ENCODE peak calls at places on chromosomes 12 and 14, in four cellular contexts. E, L, W and N are unnamed samples.

GRCh38 chr12:28489256-28489655 is 299.0 kb downstream of the CCDC91 start:
- DNase-seq in L (no peak), W (no peak), E (no peak), N (no peak)

GRCh38 chr14:54316652-54317051 is 80.2 kb upstream of the CDKN3 start:
- DNase-seq in E (no peak), L (no peak), W (no peak), N (no peak)

GRCh38 chr12:119372540-119372939 is 38.0 kb downstream of the CCDC60 start:
- DNase-seq in L (no peak), E (no peak), W (no peak), N (no peak)

GRCh38 chr14:25658988-25659387 is 609.0 kb upstream of the STXBP6 start:
- DNase-seq in L (no peak), W (no peak), E (no peak), N (no peak)

GRCh38 chr14:24708684-24709083 is 74.7 kb upstream of the GZMB start:
- DNase-seq in L (no peak), E (no peak), W (no peak), N (no peak)

GRCh38 chr14:72169521-72169920 is 237.3 kb downstream of the RGS6 start:
- DNase-seq in E (no peak), W (peak), L (no peak), N (no peak)

GRCh38 chr14:74507085-74507484 is 13.5 kb downstream of the ISCA2 start:
- DNase-seq in L (no peak), W (no peak), E (no peak), N (no peak)

GRCh38 chr12:67068773-67069450 is 200.2 kb upstream of the CAND1 start:
- DNase-seq in L (no peak), E (peak), W (peak), N (peak)

GRCh38 chr12:120264086-120264485 is 1.4 kb downstream of the PXN start:
- DNase-seq in L (no peak), W (no peak), E (no peak), N (no peak)

GRCh38 chr12:86091676-86092075 is 164.5 kb downstream of the MGAT4C start:
- DNase-seq in L (no peak), E (no peak), W (no peak), N (no peak)

GRCh38 chr12:24087294-24087693 is 137.8 kb upstream of the SOX5 start:
- DNase-seq in W (no peak), L (no peak), E (no peak), N (no peak)

GRCh38 chr12:6318440-6318879 is 8.0 kb downstream of the PLEKHG6 start:
- DNase-seq in W (no peak), E (no peak), L (no peak), N (no peak)
- H3K4me2 ChIP-seq in W (no peak), E (no peak), L (no peak), N (no peak)

DNA sequence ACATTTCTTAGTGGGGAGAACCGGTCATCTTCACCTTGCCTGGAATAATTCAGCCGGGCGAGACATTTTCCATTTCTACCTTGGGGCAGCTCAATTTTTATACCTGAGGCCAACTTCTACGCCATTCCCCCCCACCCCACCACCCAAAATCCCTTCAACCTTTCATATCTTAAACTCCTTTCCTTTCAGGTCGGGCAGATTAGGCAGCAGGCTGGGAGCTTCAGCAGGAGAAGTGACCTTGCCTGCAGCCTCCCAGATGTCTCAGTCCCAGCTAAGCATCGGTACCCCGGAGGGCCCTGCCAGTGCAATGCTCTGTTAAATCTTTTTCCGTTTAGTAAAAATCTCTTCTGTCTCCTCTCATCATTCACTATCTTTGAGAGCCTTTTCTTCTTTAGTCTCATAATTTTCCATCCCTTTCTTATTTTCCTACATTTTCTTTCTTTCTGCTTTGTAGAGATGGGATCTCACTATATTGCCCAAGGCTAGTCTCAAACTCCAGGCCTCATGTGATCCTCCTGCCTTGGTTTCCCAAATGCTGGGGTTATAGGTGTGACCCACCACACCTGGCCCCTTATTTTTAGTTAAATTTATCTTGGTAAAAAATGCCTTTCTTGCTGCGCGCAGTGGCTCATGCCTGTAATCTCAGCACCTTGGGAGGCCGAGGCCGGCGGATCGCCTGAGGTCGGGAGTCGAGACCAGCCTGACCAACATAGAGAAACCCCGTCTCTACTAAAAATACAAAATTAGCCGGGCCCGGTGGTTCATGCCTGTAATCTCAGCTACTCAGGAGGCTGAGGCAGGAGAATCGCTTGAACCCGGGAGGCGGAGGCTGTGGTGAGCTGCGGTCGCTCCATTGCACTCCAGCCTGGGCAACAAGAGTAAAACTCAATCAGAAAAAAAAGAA is 1.2 kb downstream of the SLC2A3 start:
- DNase-seq in L (no peak), W (no peak), E (no peak), N (no peak)
- TF ChIP-seq CBX5 in L (no peak), W (no peak), E (no peak), N (no peak)

GRCh38 chr14:99724939-99725773 is 41.1 kb downstream of the CYP46A1 start:
- DNase-seq in L (no peak), E (no peak), W (no peak), N (no peak)

GRCh38 chr14:99721792-99722516 is 37.9 kb downstream of the CYP46A1 start:
- DNase-seq in L (no peak), E (no peak), W (no peak), N (no peak)

GRCh38 chr14:99724196-99724891 is 40.2 kb downstream of the CYP46A1 start:
- DNase-seq in L (no peak), W (no peak), E (no peak), N (no peak)

GRCh38 chr14:99720941-99721791 is 37.1 kb downstream of the CYP46A1 start:
- DNase-seq in L (no peak), E (no peak), W (no peak), N (no peak)

DNA sequence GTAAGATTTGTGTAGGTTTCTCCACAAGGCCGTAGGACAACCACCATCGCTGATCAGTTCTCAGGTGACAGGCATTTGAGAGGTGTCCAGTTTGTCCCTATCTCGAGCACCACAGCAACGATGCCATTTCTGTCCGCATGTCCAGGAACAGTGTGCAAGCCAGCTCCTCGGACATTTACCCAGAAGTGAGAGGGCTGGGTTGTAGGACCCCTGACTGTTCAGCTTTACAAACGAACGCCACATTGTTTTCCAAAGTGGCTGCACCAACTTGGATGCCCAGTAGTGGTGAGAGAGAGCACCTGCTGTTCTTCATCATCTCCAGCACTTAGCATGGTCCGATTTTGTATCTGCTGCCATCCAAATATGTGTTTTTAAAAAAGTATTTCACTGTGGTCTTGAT is 38.6 kb downstream of the CYP46A1 start:
- DNase-seq in L (no peak), E (no peak), W (no peak), N (no peak)
- H3K4me2 ChIP-seq in L (no peak), E (no peak), W (no peak), N (no peak)

GRCh38 chr12:89075890-89076591 is 276.3 kb downstream of the DUSP6 start:
- DNase-seq in W (no peak), L (no peak), E (no peak), N (no peak)
- TF ChIP-seq CBX5 in W (no peak), L (no peak), E (no peak), N (no peak)

DNA sequence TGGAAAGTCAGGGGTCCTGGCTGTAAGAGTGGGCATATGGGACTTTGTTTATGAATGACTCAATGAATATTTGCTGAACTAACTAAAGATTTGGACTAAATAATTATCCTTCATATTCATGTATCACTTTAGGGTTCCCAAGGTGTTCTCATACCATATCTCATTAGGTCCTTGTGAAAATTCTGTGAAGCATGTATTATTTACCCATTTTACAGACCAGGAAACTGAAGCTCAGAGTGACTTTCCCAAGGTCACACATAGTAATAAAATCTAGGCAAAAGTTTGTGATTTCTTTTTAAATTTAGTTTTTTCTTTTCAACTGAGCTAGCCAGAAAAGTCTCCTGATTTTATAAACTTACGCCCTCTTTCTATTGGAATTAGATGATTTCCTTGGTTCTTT is 9.4 kb downstream of the PDE1B start:
- DNase-seq in E (no peak), L (no peak), W (no peak), N (no peak)
- H3K4me2 ChIP-seq in E (no peak), L (no peak), W (no peak), N (no peak)

GRCh38 chr12:122834229-122834920 is 882 bp upstream of the HIP1R start:
- DNase-seq in E (peak), W (no peak), L (no peak), N (peak)
- TF ChIP-seq CBX5 in E (no peak), W (no peak), L (no peak), N (no peak)